ENCODE peak calls at places on chromosomes 3 and 15, in seven cellular contexts. H is cardiac fibroblast, N is AG09309, V is brain microvascular endothelial cell, B is A673, S is lower lobe of right lung, E is stomach. A is an unnamed sample.

GRCh38 chr15:71052356-71052755 is 62.9 kb upstream of the THSD4 start:
- DNase-seq in V (peak), N (no peak), H (peak), S (no peak), E (no peak), B (no peak), A (no peak)

GRCh38 chr3:119585867-119586570 is 6.7 kb downstream of the ADPRH start:
- DNase-seq in N (no peak), B (no peak), H (no peak), E (no peak), V (no peak), S (no peak), A (no peak)

GRCh38 chr3:70829101-70829500 is 516.7 kb upstream of the MDFIC2 start:
- DNase-seq in N (peak), V (peak), H (peak), S (no peak), E (no peak), B (no peak), A (no peak)

GRCh38 chr3:37988931-37989525 is 1.6 kb upstream of the VILL start:
- DNase-seq in B (no peak), H (no peak), E (no peak), S (no peak), V (no peak), N (no peak), A (no peak)

GRCh38 chr3:168671091-168671490 is 575.4 kb upstream of the GOLIM4 start:
- DNase-seq in H (no peak), S (no peak), N (no peak), E (no peak), B (peak), V (no peak), A (no peak)

GRCh38 chr15:52114656-52115055 is 2.1 kb upstream of the BCL2L10 start:
- DNase-seq in H (no peak), B (no peak), E (no peak), V (no peak), N (no peak), S (no peak), A (no peak)

GRCh38 chr15:92053727-92054316 is 200.3 kb downstream of the SLCO3A1 start:
- DNase-seq in B (no peak), H (no peak), E (no peak), S (no peak), V (no peak), N (no peak), A (no peak)

GRCh38 chr15:36278219-36278618 is 301.2 kb upstream of the CDIN1 start:
- DNase-seq in N (no peak), V (peak), B (peak), E (no peak), H (peak), S (no peak), A (no peak)

GRCh38 chr15:73052679-73053397 is 575 bp downstream of the NEO1 start:
- DNase-seq in H (peak), N (no peak), V (no peak), B (peak), S (peak), E (peak), A (no peak)

GRCh38 chr15:58666957-58667356 is 82.5 kb downstream of the ADAM10 start:
- DNase-seq in B (no peak), E (no peak), N (no peak), S (no peak), H (peak), V (no peak), A (no peak)

GRCh38 chr3:73540969-73541740 is 83.6 kb downstream of the PDZRN3 start:
- DNase-seq in E (no peak), V (no peak), N (no peak), S (no peak), H (no peak), B (no peak), A (no peak)

GRCh38 chr3:178785961-178786360 is 249.7 kb downstream of the KCNMB2 start:
- DNase-seq in B (no peak), H (no peak), S (no peak), E (no peak), V (no peak), N (no peak), A (no peak)

GRCh38 chr3:71641669-71642068 is 58.1 kb upstream of the FOXP1 start:
- DNase-seq in H (no peak), B (no peak), S (no peak), N (no peak), V (peak), E (no peak), A (no peak)

GRCh38 chr3:153285194-153285641 is 123.2 kb downstream of the RAP2B start:
- DNase-seq in E (no peak), S (no peak), N (no peak), B (no peak), H (peak), V (peak), A (no peak)
- TF ChIP-seq CTCF in E (no peak), S (no peak), N (peak), B (no peak), H (no peak), V (peak), A (peak)

GRCh38 chr3:182252802-182253201 is 540.5 kb upstream of the ATP11B start:
- DNase-seq in B (no peak), N (no peak), E (no peak), H (no peak), S (no peak), V (no peak), A (no peak)

GRCh38 chr3:182245059-182245458 is 533.3 kb downstream of the SOX2 start:
- DNase-seq in E (no peak), N (no peak), H (no peak), B (no peak), S (no peak), V (no peak), A (no peak)

GRCh38 chr3:182246870-182247269 is 535.1 kb downstream of the SOX2 start:
- DNase-seq in B (no peak), S (no peak), N (no peak), V (no peak), H (no peak), E (no peak), A (no peak)

GRCh38 chr3:182244222-182244971 is 532.7 kb downstream of the SOX2 start:
- DNase-seq in H (no peak), B (no peak), V (no peak), S (no peak), N (no peak), E (peak), A (no peak)

DNA sequence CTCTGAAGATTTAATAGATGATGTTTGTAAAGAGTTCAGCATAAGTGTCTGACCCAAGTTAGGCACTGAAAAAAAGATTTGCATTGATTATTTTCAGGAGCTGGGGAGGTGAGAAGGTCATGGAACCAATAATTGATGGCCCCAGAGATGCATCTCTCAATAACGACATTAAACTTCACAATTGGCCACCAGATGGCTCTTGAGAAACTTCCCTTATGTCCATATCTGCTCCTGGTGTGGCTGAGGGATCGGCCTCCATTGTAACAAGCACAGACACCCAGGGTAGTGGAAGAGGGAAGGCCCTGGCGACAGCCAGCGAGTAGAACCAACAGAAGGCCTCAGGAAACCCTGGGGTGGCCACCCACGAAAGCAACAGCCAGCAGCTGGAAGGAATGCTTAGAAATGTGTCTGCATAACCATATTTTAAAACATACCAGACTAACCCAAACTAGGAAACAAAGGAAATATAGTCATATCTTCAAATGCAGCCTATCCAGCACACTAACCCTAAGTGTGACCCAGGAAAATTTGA is 536.7 kb downstream of the SOX2 start:
- DNase-seq in E (no peak), B (peak), H (no peak), S (no peak), N (no peak), V (no peak), A (no peak)
- TF ChIP-seq CTCF in E (no peak), B (peak), H (no peak), S (no peak), N (no peak), V (peak), A (no peak)

GRCh38 chr3:129132097-129132866 is 10.7 kb upstream of the RAB43 start:
- DNase-seq in E (no peak), V (no peak), N (no peak), B (no peak), S (no peak), H (no peak), A (no peak)
- TF ChIP-seq CTCF in E (no peak), V (no peak), N (no peak), B (no peak), S (no peak), H (no peak), A (no peak)

GRCh38 chr3:163785693-163786092 is 1292.6 kb downstream of the SI start:
- DNase-seq in N (no peak), B (peak), S (no peak), H (no peak), V (peak), E (no peak), A (no peak)
- TF ChIP-seq CTCF in N (no peak), B (peak), S (no peak), H (no peak), V (peak), E (no peak), A (no peak)

DNA sequence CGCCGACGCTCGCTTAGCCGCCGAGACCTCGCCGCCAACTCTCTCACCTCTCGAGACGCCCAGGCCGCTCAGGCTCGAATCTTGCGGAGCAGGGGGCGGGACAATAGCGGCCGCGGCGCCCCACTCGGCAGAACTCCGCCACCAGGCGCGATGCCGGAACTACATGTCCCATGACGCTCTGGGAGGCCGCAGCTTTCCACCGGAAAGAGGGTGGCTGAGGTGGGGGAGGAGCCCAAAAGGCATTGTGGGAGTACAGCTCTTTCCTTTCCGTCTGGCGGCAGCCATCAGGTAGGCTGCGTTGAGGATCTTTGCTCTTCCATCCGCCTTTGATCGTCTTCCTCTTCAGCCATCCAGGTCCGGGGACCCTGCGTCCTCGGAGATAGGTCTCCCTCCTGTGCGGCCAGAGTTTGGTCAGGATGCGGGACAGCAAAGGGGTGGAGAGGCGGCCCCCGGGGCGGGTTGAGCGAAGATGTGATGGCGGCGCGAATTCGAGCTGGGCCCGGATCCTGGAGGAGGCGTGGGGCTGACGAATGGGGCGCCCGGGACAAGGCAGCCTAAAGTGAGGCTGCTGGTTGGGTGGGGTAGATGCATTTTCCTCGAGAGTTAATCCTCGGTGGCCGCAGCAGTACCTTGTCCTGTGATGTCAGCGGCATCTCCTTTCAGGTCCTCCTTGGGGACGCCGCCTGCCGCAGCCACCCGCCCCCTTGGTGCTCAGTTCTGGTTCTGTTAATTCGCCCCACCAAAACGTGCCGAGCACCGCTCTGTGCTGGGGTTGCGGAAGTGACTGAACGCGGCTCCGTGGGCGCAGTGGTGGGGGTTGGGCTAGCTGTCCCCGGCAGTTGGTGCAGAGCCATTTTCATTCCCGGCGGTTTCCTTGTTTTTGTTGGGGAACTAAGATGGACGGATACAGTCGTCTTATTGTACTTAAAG is at the start of the genes NKIRAS1 and RPL15:
- DNase-seq in H (peak), N (peak), B (peak), E (peak), S (peak), V (peak), A (peak)
- TF ChIP-seq CTCF in H (peak), N (peak), B (peak), E (peak), S (peak), V (peak), A (peak)

GRCh38 chr15:101266787-101267186 is 10.5 kb downstream of the SELENOS start:
- DNase-seq in E (no peak), S (no peak), V (no peak), B (no peak), H (no peak), N (no peak), A (no peak)

GRCh38 chr15:101272584-101272983 is 4.7 kb downstream of the SELENOS start:
- DNase-seq in S (no peak), N (no peak), E (no peak), V (no peak), H (no peak), B (no peak), A (no peak)

GRCh38 chr15:101267320-101268104 is 9.8 kb downstream of the SELENOS start:
- DNase-seq in S (no peak), V (no peak), H (peak), N (peak), E (no peak), B (no peak), A (peak)

GRCh38 chr15:101266034-101266433 is 11.3 kb downstream of the SELENOS start:
- DNase-seq in H (no peak), E (no peak), N (no peak), B (no peak), V (peak), S (no peak), A (peak)

GRCh38 chr15:101269479-101270223 is 7.6 kb downstream of the SELENOS start:
- DNase-seq in N (no peak), E (no peak), H (peak), V (no peak), B (peak), S (no peak), A (no peak)
- TF ChIP-seq CTCF in N (peak), E (peak), H (peak), V (peak), B (peak), S (peak), A (peak)

GRCh38 chr3:187742351-187743171 is 2.7 kb downstream of the BCL6 start:
- DNase-seq in N (no peak), V (no peak), H (peak), E (peak), B (no peak), S (peak), A (no peak)
- TF ChIP-seq CTCF in N (no peak), V (no peak), H (no peak), E (no peak), B (no peak), S (no peak), A (no peak)

DNA sequence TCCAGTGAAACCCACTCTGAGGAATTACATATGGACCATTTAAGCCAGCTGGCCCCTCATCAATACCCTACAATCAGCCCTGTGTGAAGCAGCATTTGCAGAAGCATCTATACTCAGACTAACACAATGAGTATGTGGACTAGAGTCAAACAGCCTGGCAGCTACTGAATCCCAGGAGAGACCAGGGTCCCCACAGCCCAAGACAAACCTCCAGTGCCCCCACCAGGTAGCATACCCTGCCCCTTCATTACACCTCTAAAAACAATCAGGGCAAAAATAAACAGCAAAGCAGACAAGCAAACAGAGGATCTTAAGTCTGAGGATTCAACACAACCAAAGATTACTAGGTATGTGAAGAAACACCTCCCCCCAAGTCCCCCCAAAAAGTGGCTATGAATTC is 157.4 kb downstream of the LEKR1 start:
- DNase-seq in V (no peak), E (no peak), S (no peak), H (no peak), B (no peak), N (no peak), A (no peak)
- TF ChIP-seq CTCF in V (no peak), E (no peak), S (no peak), H (no peak), B (no peak), N (no peak), A (no peak)

A was measured in AG09319.